ENCODE peak calls at places on chromosomes 11 and 22, in four cellular contexts. One of them, this sample, is unnamed.

GRCh38 chr11:65013130-65013691 is 749 bp upstream of the ARL2 start:
- DNase-seq in choroid plexus epithelial cell: peak
- DNase-seq in NCI-H1105: peak
- DNase-seq in iPS-NIHi11: peak
- DNase-seq in this sample: no peak

GRCh38 chr11:120510406-120511115 is 987 bp upstream of the GRIK4 start:
- DNase-seq in NCI-H1105: no peak
- DNase-seq in choroid plexus epithelial cell: no peak
- DNase-seq in iPS-NIHi11: no peak
- DNase-seq in this sample: no peak

GRCh38 chr22:39241632-39242388 is 3.0 kb downstream of the PDGFB start:
- DNase-seq in iPS-NIHi11: no peak
- DNase-seq in choroid plexus epithelial cell: no peak
- DNase-seq in NCI-H1105: no peak
- DNase-seq in this sample: no peak

GRCh38 chr11:84608788-84609309 is 1018.3 kb downstream of the DLG2 start:
- DNase-seq in NCI-H1105: no peak
- DNase-seq in choroid plexus epithelial cell: no peak
- DNase-seq in iPS-NIHi11: no peak
- DNase-seq in this sample: peak

GRCh38 chr11:46333129-46333947 is 13.9 kb upstream of the DGKZ start:
- DNase-seq in choroid plexus epithelial cell: no peak
- DNase-seq in NCI-H1105: peak
- DNase-seq in iPS-NIHi11: peak
- DNase-seq in this sample: no peak

GRCh38 chr11:63889344-63889743 is 27.6 kb downstream of the RCOR2 start:
- DNase-seq in choroid plexus epithelial cell: no peak
- DNase-seq in iPS-NIHi11: no peak
- DNase-seq in NCI-H1105: no peak
- DNase-seq in this sample: no peak

GRCh38 chr11:10515418-10515817 is 25.6 kb downstream of the RNF141 start:
- DNase-seq in choroid plexus epithelial cell: no peak
- DNase-seq in iPS-NIHi11: no peak
- DNase-seq in NCI-H1105: no peak
- DNase-seq in this sample: no peak

GRCh38 chr22:38871360-38872171 is 450 bp downstream of the CBX6 start:
- DNase-seq in choroid plexus epithelial cell: no peak
- DNase-seq in NCI-H1105: no peak
- DNase-seq in iPS-NIHi11: no peak
- DNase-seq in this sample: no peak

GRCh38 chr11:73223998-73224730 is 6.1 kb downstream of the P2RY2 start:
- DNase-seq in choroid plexus epithelial cell: no peak
- DNase-seq in NCI-H1105: no peak
- DNase-seq in iPS-NIHi11: no peak
- DNase-seq in this sample: no peak

GRCh38 chr22:42883121-42883520 is 26.0 kb upstream of the ARFGAP3 start:
- DNase-seq in choroid plexus epithelial cell: no peak
- DNase-seq in NCI-H1105: no peak
- DNase-seq in iPS-NIHi11: no peak
- DNase-seq in this sample: no peak

GRCh38 chr11:117488996-117489952 is 161.6 kb downstream of the CEP164 start:
- DNase-seq in NCI-H1105: no peak
- DNase-seq in iPS-NIHi11: no peak
- DNase-seq in choroid plexus epithelial cell: no peak
- DNase-seq in this sample: no peak

GRCh38 chr11:94800394-94800793 is 32.2 kb downstream of the AMOTL1 start:
- DNase-seq in iPS-NIHi11: no peak
- DNase-seq in choroid plexus epithelial cell: no peak
- DNase-seq in NCI-H1105: no peak
- DNase-seq in this sample: no peak

GRCh38 chr22:37639070-37639760 is at the start of gene SH3BP1:
- DNase-seq in iPS-NIHi11: peak
- DNase-seq in choroid plexus epithelial cell: peak
- DNase-seq in NCI-H1105: no peak
- DNase-seq in this sample: no peak

GRCh38 chr11:66274219-66274618 is 3.8 kb upstream of the CNIH2 start:
- DNase-seq in NCI-H1105: no peak
- DNase-seq in choroid plexus epithelial cell: no peak
- DNase-seq in iPS-NIHi11: no peak
- DNase-seq in this sample: no peak